ENCODE peak calls at places on chromosomes 2 and 18, in four cellular contexts. G is HCT116, P is HepG2, Y is K562. W is an unnamed sample.

GRCh38 chr2:67649331-67650071 is 252.4 kb downstream of the ETAA1 start:
- DNase-seq in G (no peak), P (no peak), Y (no peak), W (peak; percentile 11)

GRCh38 chr2:1170241-1170640 is 219.6 kb downstream of the SNTG2 start:
- DNase-seq in G (no peak), P (no peak), Y (no peak), W (no peak)

GRCh38 chr2:239223029-239223329 is 177.8 kb downstream of the HDAC4 start:
- DNase-seq in Y (no peak), P (peak; percentile 25), G (no peak), W (no peak)

GRCh38 chr18:58024139-58024538 is 19.9 kb upstream of the NEDD4L start:
- DNase-seq in P (peak; percentile 94), G (no peak), Y (no peak), W (no peak)

GRCh38 chr2:50346104-50346503 is 685.8 kb downstream of the NRXN1 start:
- DNase-seq in G (no peak), Y (no peak), P (no peak), W (no peak)

GRCh38 chr2:150133623-150134022 is 353.8 kb downstream of the RND3 start:
- DNase-seq in G (peak; percentile 74), Y (no peak), P (peak; percentile 56), W (no peak)

GRCh38 chr2:140882671-140883620 is 1247.9 kb downstream of the LRP1B start:
- DNase-seq in G (no peak), Y (no peak), P (no peak), W (no peak)

GRCh38 chr2:148875387-148876051 is 492 bp downstream of the KIF5C start:
- DNase-seq in Y (no peak), P (no peak), G (no peak), W (no peak)

GRCh38 chr2:113770929-113771328 is 14.5 kb upstream of the SLC35F5 start:
- DNase-seq in Y (no peak), P (no peak), G (no peak), W (no peak)

GRCh38 chr2:20625920-20626697 is 24.8 kb downstream of the HS1BP3 start:
- DNase-seq in Y (no peak), P (no peak), G (no peak), W (no peak)

GRCh38 chr18:45167109-45167551 is 448.1 kb upstream of the SLC14A2 start:
- DNase-seq in Y (no peak), G (no peak), P (no peak), W (no peak)

GRCh38 chr2:8515864-8516533 is 165.9 kb upstream of the ID2 start:
- DNase-seq in P (no peak), G (no peak), Y (no peak), W (no peak)

GRCh38 chr2:31136732-31137131 is 1.5 kb downstream of the GALNT14 start:
- DNase-seq in P (no peak), G (no peak), Y (no peak), W (no peak)

GRCh38 chr2:143128681-143129580 is at the start of gene ARHGAP15:
- DNase-seq in P (no peak), G (no peak), Y (no peak), W (no peak)

GRCh38 chr2:60406192-60406591 is 147.3 kb downstream of the BCL11A start:
- DNase-seq in G (no peak), Y (no peak), P (no peak), W (no peak)

GRCh38 chr2:45009303-45009927 is at the start of gene SIX2:
- DNase-seq in G (peak; percentile 85), P (peak; percentile 41), Y (peak; percentile 23), W (peak; percentile 98)
- TF ChIP-seq JUND in G (no peak), P (no peak), Y (no peak), W (no peak)

GRCh38 chr18:28581503-28582169 is 404.7 kb upstream of the CDH2 start:
- DNase-seq in Y (no peak), P (no peak), G (no peak), W (peak; percentile 2)
- TF ChIP-seq JUND in Y (no peak), P (no peak), G (no peak), W (no peak)

DNA sequence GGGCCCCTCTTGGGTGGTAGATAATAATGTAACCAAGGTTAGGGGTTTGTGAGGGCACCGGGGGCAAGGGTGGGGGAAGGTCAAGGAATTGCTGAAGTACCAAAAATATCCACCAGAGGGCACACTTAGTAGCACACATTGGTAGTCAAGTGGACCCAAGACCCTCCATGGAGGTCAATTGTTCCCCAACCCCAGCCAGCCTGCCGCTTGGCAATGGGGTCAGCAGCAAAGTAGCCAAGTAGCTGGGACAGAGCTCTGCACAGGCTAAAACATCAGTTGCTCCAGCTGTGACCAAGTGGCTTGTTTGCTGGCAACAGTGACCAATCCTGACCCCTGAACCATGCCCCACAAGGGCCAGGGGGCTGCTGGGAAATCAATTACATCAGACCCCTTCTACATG is 75.8 kb downstream of the EMX1 start:
- DNase-seq in Y (peak; percentile 86), G (peak; percentile 22), P (peak; percentile 58), W (peak; percentile 35)
- TF ChIP-seq JUND in Y (no peak), G (no peak), P (no peak), W (no peak)

GRCh38 chr18:52439457-52439856 is 99.5 kb downstream of the DCC start:
- DNase-seq in Y (no peak), G (no peak), P (no peak), W (no peak)

GRCh38 chr18:52433797-52434196 is 93.8 kb downstream of the DCC start:
- DNase-seq in P (no peak), Y (no peak), G (no peak), W (no peak)

DNA sequence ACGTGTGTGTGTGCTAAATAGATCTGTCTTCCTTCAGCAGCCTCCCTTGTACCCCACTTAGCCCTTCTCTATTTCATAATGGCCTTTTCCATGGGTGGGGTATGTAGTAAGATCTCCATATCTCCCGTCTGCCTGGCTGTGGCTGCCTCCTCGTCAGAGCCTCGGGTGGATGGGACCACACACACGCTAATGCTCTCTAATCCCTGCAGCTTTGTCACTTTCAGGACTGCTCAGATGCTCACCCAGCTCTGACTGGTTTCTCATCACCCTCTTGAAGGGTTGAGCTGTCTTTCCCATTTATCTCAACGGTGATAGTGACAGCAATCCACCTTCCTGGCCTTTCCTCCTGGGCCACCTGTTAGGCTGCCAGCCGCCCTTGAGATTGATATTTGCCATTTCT is 95.3 kb downstream of the DCC start:
- DNase-seq in Y (no peak), P (no peak), G (no peak), W (no peak)
- TF ChIP-seq JUND in Y (no peak), P (no peak), G (no peak), W (no peak)

GRCh38 chr18:5073026-5073944 is 123.8 kb downstream of the AKAIN1 start:
- DNase-seq in G (peak; percentile 13), P (peak; percentile 31), Y (peak; percentile 47), W (peak; percentile 13)
- TF ChIP-seq JUND in G (no peak), P (no peak), Y (no peak), W (no peak)

DNA sequence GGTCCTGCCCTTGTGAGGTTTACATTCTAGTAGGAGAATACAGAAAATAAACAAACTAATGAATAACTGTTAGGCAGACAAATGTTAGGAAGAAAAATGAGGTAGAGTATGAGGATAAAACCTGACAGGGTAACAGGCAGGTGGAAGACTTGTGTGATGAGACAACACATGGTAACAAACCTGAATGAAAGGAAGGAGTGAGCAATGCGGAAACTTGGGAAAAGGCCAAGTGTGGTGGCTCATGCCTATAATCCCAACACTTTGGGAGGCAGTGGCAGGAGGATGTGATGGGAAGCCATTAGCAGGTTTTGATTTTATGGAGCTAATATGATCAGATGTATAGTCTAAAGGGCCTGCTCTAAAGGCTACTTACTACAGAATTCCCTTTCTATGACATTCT is 74.2 kb downstream of the INO80D start:
- DNase-seq in Y (no peak), G (peak; percentile 4), P (no peak), W (no peak)
- TF ChIP-seq JUND in Y (no peak), G (peak; percentile 29), P (no peak), W (no peak)

DNA sequence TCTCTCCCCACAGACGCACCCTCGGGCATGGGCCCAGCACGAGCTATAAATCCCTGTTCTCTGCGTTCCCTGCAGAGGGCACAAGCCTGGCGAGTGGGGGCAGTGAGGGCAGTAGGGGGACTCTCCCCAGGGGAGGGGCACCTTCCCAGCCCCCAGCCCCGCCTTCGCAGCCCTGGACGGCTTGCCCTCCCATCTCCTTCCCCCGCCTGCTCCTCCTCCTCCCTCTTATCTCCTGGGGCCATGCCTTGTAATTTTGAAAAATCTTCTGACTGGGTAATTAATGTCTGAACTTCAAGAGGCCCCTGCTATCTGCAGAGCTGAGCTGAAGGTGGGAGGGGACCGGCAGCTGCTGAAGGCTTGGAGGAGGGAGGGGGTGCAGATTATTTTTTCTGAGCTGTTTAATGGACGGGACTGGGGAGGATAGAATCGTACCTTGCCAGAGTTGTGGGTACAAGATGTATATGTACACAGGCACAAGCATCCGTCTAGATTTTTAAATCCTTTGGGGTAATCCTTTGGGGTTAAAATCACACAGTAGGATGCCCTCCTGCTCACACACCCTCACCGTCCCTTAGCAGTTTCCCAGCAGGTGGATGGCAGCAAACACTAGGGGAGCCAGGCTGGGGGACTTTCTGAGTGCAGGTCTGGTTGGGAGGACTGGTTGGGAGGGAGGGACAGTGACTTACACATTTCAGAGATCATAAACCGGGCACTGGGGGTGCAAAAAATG is 121.9 kb downstream of the SMAD7 start:
- DNase-seq in G (no peak), P (no peak), Y (peak; percentile 75), W (no peak)
- TF ChIP-seq JUND in G (no peak), P (no peak), Y (no peak), W (no peak)

W was measured in T47D.